ENCODE peak calls at places on chromosomes 12 and 14, in six cellular contexts. I is adrenal gland, P is lung, M is aorta, R is uterus, L is lower lobe of right lung. X is an unnamed sample.

GRCh38 chr14:80504781-80505180 is 293.5 kb upstream of the DIO2 start:
- DNase-seq in I (no peak), P (no peak), M (no peak), R (no peak), L (no peak), X (no peak)

GRCh38 chr14:35349966-35350365 is 54.6 kb downstream of the NFKBIA start:
- DNase-seq in I (no peak), P (no peak), M (no peak), R (no peak), L (peak), X (no peak)

GRCh38 chr12:120761581-120761980 is 36.0 kb downstream of the ACADS start:
- DNase-seq in I (no peak), P (no peak), M (no peak), R (peak), L (no peak), X (no peak)

GRCh38 chr12:53222170-53223005 is 9.6 kb downstream of the RARG start:
- DNase-seq in I (no peak), P (no peak), M (peak), R (no peak), L (peak), X (no peak)

GRCh38 chr12:14211829-14212455 is 153.5 kb upstream of the ATF7IP start:
- DNase-seq in I (no peak), P (no peak), M (no peak), R (no peak), L (no peak), X (no peak)

GRCh38 chr14:73295198-73295796 is 58.0 kb downstream of the PAPLN start:
- DNase-seq in I (no peak), P (no peak), M (no peak), R (no peak), L (no peak), X (peak)

GRCh38 chr14:70192915-70193314 is 4.2 kb upstream of the SLC8A3 start:
- DNase-seq in I (no peak), P (no peak), M (no peak), R (no peak), L (no peak), X (no peak)

GRCh38 chr14:95291859-95292542 is 27.7 kb downstream of the CLMN start:
- DNase-seq in I (peak), P (no peak), M (peak), R (peak), L (no peak), X (no peak)

GRCh38 chr14:73740921-73741326 is 26.7 kb upstream of the PNMA1 start:
- DNase-seq in I (peak), P (peak), M (peak), R (peak), L (peak), X (no peak)

GRCh38 chr12:111413442-111414086 is 7.8 kb downstream of the SH2B3 start:
- DNase-seq in I (peak), P (no peak), M (no peak), R (no peak), L (peak), X (no peak)

GRCh38 chr14:23643533-23644194 is 7.5 kb downstream of the DHRS2 start:
- DNase-seq in I (no peak), P (no peak), M (no peak), R (no peak), L (no peak), X (no peak)

DNA sequence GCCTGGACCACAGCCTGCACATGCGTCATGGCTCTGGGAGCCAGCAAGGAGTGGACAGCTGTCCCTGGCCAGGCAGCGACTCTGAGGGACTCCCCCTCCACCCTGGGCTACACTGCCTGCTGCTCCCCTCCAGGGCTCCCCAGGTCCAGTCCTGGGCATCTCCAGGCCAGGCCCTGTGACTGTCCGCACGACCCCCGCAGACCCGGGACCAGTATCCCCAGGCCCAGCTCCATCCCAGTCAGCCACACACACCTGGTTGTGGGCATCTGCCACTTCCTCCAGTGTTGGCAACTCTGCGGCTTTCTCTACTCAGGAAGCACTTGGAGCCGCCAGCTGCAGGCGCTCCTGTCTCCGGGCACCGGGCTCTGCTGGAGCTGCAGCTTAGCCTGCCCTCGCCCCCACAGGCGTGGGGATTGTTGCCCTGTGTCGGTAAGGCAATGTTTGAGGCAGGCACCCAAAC is 2.4 kb downstream of the ULK1 start:
- DNase-seq in I (no peak), P (no peak), M (peak), R (no peak), L (no peak), X (no peak)
- H3K27ac ChIP-seq in I (peak), P (peak), M (no peak), R (peak), L (peak), X (peak)

DNA sequence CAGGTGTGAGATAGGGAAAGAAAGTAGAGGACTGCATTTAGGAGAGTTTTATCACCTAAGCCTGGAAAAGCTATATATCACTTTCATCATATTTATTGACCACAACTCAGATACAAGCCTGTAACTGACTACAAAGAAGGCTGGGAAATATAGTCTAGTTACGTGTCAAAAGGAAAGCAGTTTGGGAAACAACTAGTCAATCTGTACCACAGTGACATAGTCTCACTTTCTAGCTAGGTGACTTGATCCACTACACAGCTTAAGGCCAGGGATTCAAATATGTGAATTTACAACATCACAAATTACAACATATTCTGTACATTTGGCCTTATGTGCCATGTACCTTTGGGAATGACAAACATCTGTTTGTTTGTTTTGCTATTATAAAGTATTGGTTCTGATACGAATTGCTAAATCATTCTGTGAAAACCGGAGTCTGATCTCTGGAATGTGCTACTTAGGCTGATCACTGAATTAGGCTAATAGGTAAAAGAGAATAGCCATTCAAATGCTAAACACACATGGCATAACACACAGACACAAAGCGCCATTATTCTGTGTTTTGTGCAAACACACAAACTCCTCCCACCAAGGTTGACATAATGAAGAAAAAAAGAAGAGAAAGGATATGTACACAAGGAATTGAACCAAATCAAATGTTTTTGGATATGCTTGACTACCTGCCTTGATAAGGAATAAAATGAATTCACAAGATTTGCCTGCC is 279.8 kb downstream of the DUSP6 start:
- DNase-seq in I (no peak), P (no peak), M (no peak), R (no peak), L (no peak), X (no peak)
- H3K27ac ChIP-seq in I (no peak), P (no peak), M (no peak), R (no peak), L (no peak), X (no peak)

GRCh38 chr12:110271015-110271414 is 10.0 kb upstream of the ATP2A2 start:
- DNase-seq in I (no peak), P (no peak), M (no peak), R (no peak), L (no peak), X (no peak)

GRCh38 chr12:110270125-110270962 is 10.7 kb upstream of the ATP2A2 start:
- DNase-seq in I (peak), P (no peak), M (no peak), R (peak), L (no peak), X (no peak)

GRCh38 chr12:110266381-110266909 is 14.6 kb upstream of the ATP2A2 start:
- DNase-seq in I (no peak), P (no peak), M (no peak), R (no peak), L (no peak), X (no peak)

GRCh38 chr12:110269622-110270124 is 11.4 kb upstream of the ATP2A2 start:
- DNase-seq in I (no peak), P (no peak), M (no peak), R (peak), L (no peak), X (no peak)

DNA sequence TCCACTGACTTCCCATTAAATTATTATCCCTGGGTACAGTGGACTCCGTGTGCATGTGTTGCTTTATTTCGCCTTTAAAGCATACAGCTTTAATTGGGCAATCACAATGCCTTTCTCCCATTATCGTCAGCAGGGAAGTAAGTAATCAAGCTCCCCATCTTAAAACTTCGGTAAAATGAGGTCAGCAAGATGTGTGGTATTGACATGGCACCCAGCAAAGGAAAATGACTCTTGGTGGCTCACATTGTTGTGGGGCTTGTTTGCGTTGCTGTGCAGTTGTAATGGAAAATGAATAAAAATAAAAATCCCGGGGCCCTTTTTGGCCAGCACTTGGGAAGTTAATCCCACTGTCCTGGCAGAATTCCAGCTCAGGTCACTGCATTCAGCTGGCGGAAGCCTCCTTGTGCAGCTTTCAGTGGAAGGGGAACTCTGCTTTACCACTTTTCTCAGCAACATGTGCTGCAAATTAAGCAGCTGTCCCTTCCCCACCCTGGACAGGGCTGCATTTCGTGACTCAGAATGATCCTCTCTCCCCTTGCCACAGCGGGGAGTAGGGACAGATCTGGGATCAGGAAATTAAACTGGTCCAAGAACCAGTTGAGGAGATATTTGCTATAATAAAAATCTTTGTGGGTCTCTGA is 13.9 kb upstream of the ATP2A2 start:
- DNase-seq in I (peak), P (no peak), M (peak), R (peak), L (no peak), X (no peak)
- H3K27ac ChIP-seq in I (no peak), P (no peak), M (peak), R (peak), L (no peak), X (no peak)

DNA sequence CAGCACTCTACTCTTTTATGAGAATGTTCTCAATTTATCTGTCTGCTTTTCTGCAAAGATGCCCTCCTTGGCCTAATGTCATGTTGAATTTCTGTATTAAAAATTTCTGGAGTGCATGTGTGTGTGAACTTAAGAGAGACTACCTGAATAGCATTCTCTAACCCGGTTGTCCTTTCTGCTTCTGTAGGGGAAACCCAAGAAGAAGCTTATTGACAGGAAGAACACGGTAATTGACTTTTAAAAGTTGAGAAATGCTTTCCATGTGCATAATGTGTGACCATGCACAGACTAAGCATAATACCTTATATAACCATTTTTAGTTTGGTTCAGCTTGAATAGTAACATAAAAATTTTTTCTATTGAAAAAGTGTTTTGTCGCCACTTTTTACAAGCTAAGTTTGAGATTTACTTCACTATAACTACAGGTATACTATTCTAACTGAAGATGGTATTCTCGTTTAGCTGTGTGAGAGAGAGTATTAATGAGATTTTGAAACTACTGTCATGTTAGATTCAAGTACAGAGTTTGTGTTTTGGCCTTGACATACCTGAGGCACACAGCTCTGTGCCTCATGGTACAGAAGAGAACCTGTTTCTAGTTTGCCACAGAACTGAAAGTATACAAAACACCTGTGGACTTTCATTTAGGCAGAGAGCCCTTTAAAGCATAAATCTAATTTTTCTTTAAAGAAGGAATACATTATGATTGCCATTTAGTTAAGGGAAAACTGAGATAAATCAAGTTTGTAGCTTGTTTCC is 96.8 kb downstream of the TTLL5 start:
- DNase-seq in I (no peak), P (no peak), M (no peak), R (no peak), L (no peak), X (no peak)
- H3K27ac ChIP-seq in I (no peak), P (no peak), M (no peak), R (no peak), L (no peak), X (no peak)

GRCh38 chr14:55457496-55457895 is 17.1 kb upstream of the TBPL2 start:
- DNase-seq in I (no peak), P (no peak), M (no peak), R (no peak), L (no peak), X (no peak)
- H3K27ac ChIP-seq in I (no peak), P (no peak), M (no peak), R (no peak), L (no peak), X (no peak)

X was measured in caudate nucleus.